ENCODE peak calls at places on chromosomes 7 and 10, in ten cellular contexts. Z, N, E, T, I, P, G, O, S and Q are unnamed samples.

GRCh38 chr7:111729483-111729882 is 167.2 kb upstream of the IMMP2L start:
- DNase-seq in Z (no peak), N (no peak), E (no peak), T (no peak), I (no peak), P (no peak), G (no peak), O (no peak), S (no peak), Q (no peak)

GRCh38 chr7:72098812-72099211 is 313.3 kb downstream of the CALN1 start:
- DNase-seq in Z (no peak), N (no peak), E (no peak), T (peak; percentile 90), I (no peak), P (no peak), G (no peak), O (no peak), S (no peak), Q (peak; percentile 58)

GRCh38 chr10:113849140-113849803 is 4.6 kb downstream of the DCLRE1A start:
- DNase-seq in Z (no peak), N (no peak), E (no peak), T (no peak), I (no peak), P (no peak), G (no peak), O (no peak), S (no peak), Q (no peak)

GRCh38 chr7:158603773-158604755 is 16.4 kb upstream of the PTPRN2 start:
- DNase-seq in Z (no peak), N (no peak), E (no peak), T (no peak), I (no peak), P (no peak), G (no peak), O (no peak), S (no peak), Q (no peak)

GRCh38 chr10:96850825-96851224 is 18.7 kb downstream of the LCOR start:
- DNase-seq in Z (no peak), N (no peak), E (peak; percentile 72), T (peak; percentile 98), I (no peak), P (peak; percentile 94), G (no peak), O (no peak), S (peak; percentile 42), Q (peak; percentile 87)

GRCh38 chr10:114856544-114857287 is 35.1 kb downstream of the FHIP2A start:
- DNase-seq in Z (no peak), N (no peak), E (peak; percentile 50), T (peak; percentile 90), I (no peak), P (peak; percentile 65), G (no peak), O (no peak), S (no peak), Q (peak; percentile 64)

GRCh38 chr7:36400606-36401005 is 10.9 kb downstream of the ANLN start:
- DNase-seq in Z (no peak), N (no peak), E (no peak), T (peak; percentile 36), I (no peak), P (no peak), G (no peak), O (no peak), S (no peak), Q (no peak)

GRCh38 chr7:424301-424935 is 95.2 kb downstream of the PDGFA start:
- DNase-seq in Z (no peak), N (no peak), E (no peak), T (no peak), I (no peak), P (no peak), G (no peak), O (no peak), S (no peak), Q (no peak)

GRCh38 chr10:119413738-119414611 is 128.5 kb downstream of the RGS10 start:
- DNase-seq in Z (no peak), N (no peak), E (no peak), T (peak; percentile 47), I (peak; percentile 91), P (peak; percentile 100), G (peak; percentile 75), O (no peak), S (no peak), Q (no peak)

GRCh38 chr10:19945275-19945674 is 129.0 kb downstream of the PLXDC2 start:
- DNase-seq in Z (no peak), N (no peak), E (no peak), T (no peak), I (peak; percentile 81), P (peak; percentile 14), G (no peak), O (no peak), S (no peak), Q (no peak)

GRCh38 chr7:158470336-158470735 is 117.3 kb downstream of the PTPRN2 start:
- DNase-seq in Z (no peak), N (no peak), E (no peak), T (no peak), I (no peak), P (no peak), G (no peak), O (no peak), S (no peak), Q (no peak)

GRCh38 chr7:5557920-5558401 is 134.3 kb upstream of the TNRC18 start:
- DNase-seq in Z (no peak), N (no peak), E (peak; percentile 41), T (peak; percentile 47), I (peak; percentile 62), P (peak; percentile 25), G (peak; percentile 87), O (no peak), S (no peak), Q (no peak)

DNA sequence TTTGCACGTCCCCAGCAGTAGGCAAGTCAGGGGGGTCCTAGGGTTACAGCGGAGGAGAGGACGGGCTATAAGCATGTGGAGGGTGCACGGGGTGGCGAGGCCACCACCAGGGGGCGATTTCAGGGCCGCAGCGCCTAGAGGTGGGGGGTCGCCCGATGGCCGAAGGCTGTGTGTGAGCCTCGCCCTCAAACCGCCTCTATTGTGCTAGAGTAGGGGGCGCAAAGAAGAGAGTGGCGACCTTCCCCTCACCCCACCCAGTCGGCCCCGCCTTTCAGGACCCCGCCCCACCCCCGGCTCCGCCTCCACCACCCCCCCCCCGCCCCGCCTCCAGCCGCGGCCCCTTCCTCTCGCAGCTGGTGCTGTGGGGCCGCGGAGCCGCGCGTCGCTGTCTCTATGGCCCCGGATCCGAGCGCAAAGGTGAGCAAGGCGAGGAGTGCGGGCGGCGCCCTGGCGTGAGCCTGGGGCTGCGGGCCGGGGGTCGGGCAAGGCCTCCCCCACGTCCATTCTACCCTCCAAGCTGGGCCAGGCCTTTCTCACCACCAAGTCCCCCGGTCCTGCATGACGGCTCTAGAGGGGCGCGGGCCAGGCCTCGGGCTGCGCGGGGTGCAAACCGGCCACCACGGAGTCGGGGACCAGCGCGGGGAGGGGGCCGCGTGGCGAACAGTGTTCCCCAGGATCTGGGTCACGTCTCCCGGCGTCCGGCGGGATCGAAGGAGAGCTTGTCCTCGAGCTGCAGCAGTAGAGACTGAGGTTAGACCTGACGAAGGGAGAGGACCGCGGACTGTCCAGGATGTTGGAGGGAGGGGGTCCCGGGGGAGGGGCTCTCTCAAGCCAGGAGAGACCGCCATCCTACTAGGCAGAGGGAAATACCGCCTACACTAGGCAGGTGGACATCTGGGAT is at the start of gene SEMA4G:
- DNase-seq in Z (peak; percentile 34), N (peak; percentile 13), E (no peak), T (peak; percentile 21), I (peak; percentile 78), P (peak; percentile 24), G (no peak), O (peak; percentile 90), S (no peak), Q (no peak)
- H3K4me3 ChIP-seq in Z (peak within 1 kb of the TSS; percentile 56), N (no peak within 1 kb of the TSS), E (peak within 1 kb of the TSS; percentile 52), T (peak within 1 kb of the TSS; percentile 63), I (peak within 1 kb of the TSS; percentile 76), P (peak within 1 kb of the TSS; percentile 40), G (peak within 1 kb of the TSS; percentile 47), O (peak within 1 kb of the TSS; percentile 53), S (peak within 1 kb of the TSS; percentile 37), Q (peak within 1 kb of the TSS; percentile 45)

GRCh38 chr10:116221053-116221452 is 52.0 kb downstream of the GFRA1 start:
- DNase-seq in Z (no peak), N (no peak), E (no peak), T (no peak), I (no peak), P (no peak), G (no peak), O (no peak), S (no peak), Q (no peak)
- TF ChIP-seq CTCF in Z (no peak), N (no peak), E (no peak), T (no peak), I (no peak), P (no peak), G (no peak), O (no peak), S (no peak), Q (no peak)

DNA sequence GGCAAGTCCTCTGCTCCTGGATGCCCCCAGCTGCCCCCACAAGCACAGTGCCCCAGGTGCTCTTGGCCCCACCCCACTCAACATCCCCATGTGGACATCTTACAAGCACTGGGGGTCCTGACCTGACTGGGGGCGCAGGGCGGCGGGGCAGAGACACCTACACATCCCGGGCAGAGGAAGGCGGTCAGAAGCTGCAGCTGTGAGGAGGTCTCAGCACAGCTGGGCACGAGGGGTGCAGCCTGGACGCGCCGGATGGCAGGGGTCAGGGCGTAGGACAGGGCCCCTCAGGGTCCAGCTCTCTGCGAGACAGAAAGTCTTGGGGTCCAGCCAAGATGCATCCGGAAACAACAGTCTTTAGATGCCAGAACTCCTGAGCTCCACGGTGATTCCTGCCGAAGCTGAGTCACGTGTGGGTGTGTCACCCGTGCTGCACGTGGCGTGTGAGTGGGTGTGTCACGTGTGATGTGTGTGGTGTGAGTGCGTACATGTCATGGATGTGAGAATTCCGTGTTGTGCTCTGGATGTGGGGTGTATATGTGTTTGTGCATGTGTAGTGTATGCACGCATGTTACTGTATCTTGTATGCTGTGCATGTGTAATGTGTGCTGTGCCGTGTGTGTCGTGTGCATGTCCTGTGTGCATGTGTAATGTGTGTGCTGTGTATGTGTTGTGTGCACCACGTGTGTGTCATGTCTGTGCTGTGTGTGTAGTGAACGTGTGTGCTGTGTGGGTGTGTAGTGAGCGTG is 5.1 kb downstream of the VENTX start:
- DNase-seq in Z (peak; percentile 10), N (no peak), E (no peak), T (peak; percentile 24), I (no peak), P (peak; percentile 31), G (no peak), O (no peak), S (no peak), Q (no peak)
- H3K4me3 ChIP-seq in Z (no peak overlapping the region), N (no peak overlapping the region), E (no peak overlapping the region), T (no peak overlapping the region), I (no peak overlapping the region), P (no peak overlapping the region), G (no peak overlapping the region), O (no peak overlapping the region), S (no peak overlapping the region), Q (no peak overlapping the region)

DNA sequence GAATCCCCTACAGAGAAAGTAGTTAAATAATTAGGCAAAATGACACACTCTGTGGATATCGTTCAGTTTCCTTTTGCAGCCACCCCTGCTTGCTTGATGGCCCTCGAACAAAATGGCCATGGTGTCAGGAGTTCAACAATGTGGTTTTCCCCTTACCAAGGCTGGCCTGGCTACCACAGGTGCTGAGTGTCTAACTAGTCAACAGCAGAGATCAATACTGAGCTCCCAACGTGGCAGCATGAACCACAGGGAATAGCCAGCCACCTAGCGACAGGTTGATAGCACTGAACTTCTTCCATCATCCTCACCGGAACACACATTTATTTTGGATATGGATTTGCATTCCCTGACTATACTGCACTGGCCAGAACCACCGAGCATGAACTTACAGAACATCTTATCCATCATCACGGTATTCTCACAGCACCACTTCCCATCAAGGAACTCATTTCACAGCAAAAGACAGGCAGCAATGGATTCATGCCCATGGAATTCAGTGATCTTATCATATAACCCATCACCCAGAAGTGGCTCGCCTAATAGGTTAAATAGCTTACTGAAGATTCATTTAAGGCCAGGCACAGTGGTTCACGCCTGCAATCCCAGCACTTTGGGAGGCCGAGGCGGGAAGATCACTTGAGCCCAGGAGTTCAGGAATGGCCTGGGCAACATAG is 6.3 kb downstream of the C10orf67 start:
- DNase-seq in Z (no peak), N (no peak), E (peak; percentile 61), T (peak; percentile 45), I (no peak), P (peak; percentile 41), G (no peak), O (peak; percentile 86), S (peak; percentile 78), Q (no peak)
- TF ChIP-seq CTCF in Z (no peak), N (no peak), E (no peak), T (no peak), I (no peak), P (peak; percentile 17), G (no peak), O (no peak), S (no peak), Q (no peak)